ENCODE peak calls at places on chromosomes 11 and 22, in six cellular contexts. One of them, this sample, is unnamed.
A peak's percentile ranks its signal among the peaks of the same experiment; 100 is the strongest.

GRCh38 chr11:124882339-124883071 is 15.2 kb downstream of the ROBO4 start:
- DNase-seq in neural crest cell: no peak
- DNase-seq in right lobe of liver: peak; percentile 80
- DNase-seq in cardiac fibroblast: no peak
- DNase-seq in RWPE1: no peak
- DNase-seq in prostate gland: no peak
- DNase-seq in this sample: no peak

GRCh38 chr11:8719260-8720190 is 36.9 kb downstream of the RPL27A start:
- DNase-seq in neural crest cell: no peak
- DNase-seq in right lobe of liver: no peak
- DNase-seq in cardiac fibroblast: peak; percentile 95
- DNase-seq in RWPE1: peak; percentile 85
- DNase-seq in prostate gland: peak; percentile 68
- DNase-seq in this sample: no peak

GRCh38 chr11:1938343-1939005 is 8.7 kb upstream of the MRPL23 start:
- DNase-seq in neural crest cell: no peak
- DNase-seq in right lobe of liver: peak; percentile 10
- DNase-seq in cardiac fibroblast: no peak
- DNase-seq in RWPE1: no peak
- DNase-seq in prostate gland: no peak
- DNase-seq in this sample: peak; percentile 82

GRCh38 chr11:61756452-61757212 is 4.2 kb downstream of the MYRF start:
- DNase-seq in neural crest cell: no peak
- DNase-seq in right lobe of liver: peak; percentile 81
- DNase-seq in cardiac fibroblast: peak; percentile 54
- DNase-seq in RWPE1: no peak
- DNase-seq in prostate gland: no peak
- DNase-seq in this sample: no peak

GRCh38 chr11:15810079-15810478 is 546.3 kb downstream of the SOX6 start:
- DNase-seq in neural crest cell: no peak
- DNase-seq in right lobe of liver: no peak
- DNase-seq in cardiac fibroblast: no peak
- DNase-seq in RWPE1: no peak
- DNase-seq in prostate gland: no peak
- DNase-seq in this sample: no peak

GRCh38 chr22:46824348-46824909 is 62.0 kb downstream of the TBC1D22A start:
- DNase-seq in neural crest cell: no peak
- DNase-seq in right lobe of liver: no peak
- DNase-seq in cardiac fibroblast: no peak
- DNase-seq in RWPE1: no peak
- DNase-seq in prostate gland: no peak
- DNase-seq in this sample: no peak

GRCh38 chr22:48316876-48317250 is 1510.8 kb downstream of the BRD1 start:
- DNase-seq in neural crest cell: no peak
- DNase-seq in right lobe of liver: no peak
- DNase-seq in cardiac fibroblast: no peak
- DNase-seq in RWPE1: no peak
- DNase-seq in prostate gland: no peak
- DNase-seq in this sample: no peak

GRCh38 chr11:31805629-31806185 is 5.4 kb downstream of the PAX6 start:
- DNase-seq in neural crest cell: no peak
- DNase-seq in right lobe of liver: no peak
- DNase-seq in cardiac fibroblast: no peak
- DNase-seq in RWPE1: no peak
- DNase-seq in prostate gland: no peak
- DNase-seq in this sample: no peak

GRCh38 chr11:69295079-69295994 is 1.4 kb downstream of the MYEOV start:
- DNase-seq in neural crest cell: no peak
- DNase-seq in right lobe of liver: no peak
- DNase-seq in cardiac fibroblast: no peak
- DNase-seq in RWPE1: no peak
- DNase-seq in prostate gland: no peak
- DNase-seq in this sample: no peak

GRCh38 chr22:39932918-39933649 is 27.1 kb upstream of the TMA7B start:
- DNase-seq in neural crest cell: peak; percentile 21
- DNase-seq in right lobe of liver: peak; percentile 51
- DNase-seq in cardiac fibroblast: peak; percentile 39
- DNase-seq in RWPE1: no peak
- DNase-seq in prostate gland: no peak
- DNase-seq in this sample: no peak

GRCh38 chr22:35099883-35100282 is 33.9 kb downstream of the ISX start:
- DNase-seq in neural crest cell: no peak
- DNase-seq in right lobe of liver: no peak
- DNase-seq in cardiac fibroblast: no peak
- DNase-seq in RWPE1: no peak
- DNase-seq in prostate gland: no peak
- DNase-seq in this sample: no peak

DNA sequence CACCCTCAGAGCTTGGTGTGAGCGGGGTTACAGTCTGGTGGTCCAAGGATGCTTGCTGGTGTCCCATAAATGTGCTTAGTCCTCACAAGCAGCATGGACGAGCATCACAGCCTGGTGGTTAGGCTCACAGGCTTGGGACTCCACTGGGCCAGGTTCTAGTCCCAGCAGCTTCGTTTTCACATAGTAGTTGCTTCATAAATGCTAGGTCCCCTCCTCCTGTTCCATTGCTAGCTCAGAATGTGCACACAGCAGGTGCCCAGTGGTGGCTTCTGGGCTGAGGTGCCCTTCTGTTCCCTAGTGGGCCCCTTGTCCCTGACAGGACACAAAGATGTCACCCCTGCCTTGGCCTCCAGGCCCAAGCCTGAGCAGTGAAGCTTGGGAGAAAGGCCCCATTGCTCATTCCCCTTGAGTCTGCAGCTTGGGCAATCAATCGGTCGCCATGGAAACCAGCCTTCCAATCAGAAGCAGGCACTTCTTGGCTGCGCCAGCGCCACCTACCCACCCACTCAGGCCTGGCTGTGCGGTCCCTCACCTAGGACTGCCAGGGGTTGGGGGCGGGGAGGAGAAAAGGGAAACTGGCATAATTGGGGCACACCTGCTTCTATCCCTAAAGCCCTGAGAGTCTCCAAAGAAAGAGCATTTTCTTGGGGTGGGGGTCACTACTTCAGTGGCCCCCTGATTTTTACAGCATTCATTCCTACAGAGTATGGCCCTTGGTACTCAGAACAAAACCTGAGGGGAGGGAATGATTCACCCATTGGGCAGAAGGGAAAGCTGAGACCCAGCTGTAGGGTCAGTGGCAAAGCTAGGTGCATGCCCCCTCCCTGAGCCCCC is 48.1 kb downstream of the CYTH4 start:
- DNase-seq in neural crest cell: peak; percentile 81
- DNase-seq in right lobe of liver: peak; percentile 76
- DNase-seq in cardiac fibroblast: peak; percentile 92
- DNase-seq in RWPE1: peak; percentile 36
- DNase-seq in prostate gland: no peak
- DNase-seq in this sample: no peak
- TF ChIP-seq CTCF in neural crest cell: peak; percentile 36
- TF ChIP-seq CTCF in right lobe of liver: no peak
- TF ChIP-seq CTCF in cardiac fibroblast: peak; percentile 24
- TF ChIP-seq CTCF in RWPE1: no peak
- TF ChIP-seq CTCF in prostate gland: no peak
- TF ChIP-seq CTCF in this sample: no peak

DNA sequence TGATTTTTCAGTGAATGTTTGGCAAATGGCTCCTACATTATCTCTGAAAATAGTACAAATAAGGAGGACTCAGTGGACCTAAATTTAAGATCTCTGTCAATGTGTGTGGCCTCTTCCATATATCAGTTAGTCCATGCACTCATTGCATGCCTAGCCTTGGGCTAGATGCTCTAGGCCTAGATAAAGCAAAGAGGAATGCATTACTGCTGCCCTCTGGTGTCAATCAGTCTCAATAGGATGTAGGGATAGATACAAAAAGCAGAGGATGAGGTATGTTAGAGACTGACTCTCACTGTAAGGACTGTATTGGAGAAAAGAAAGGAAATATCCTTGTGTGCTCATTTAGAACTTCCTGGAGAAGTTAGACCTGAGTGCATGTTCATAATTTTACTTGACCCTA is 42.0 kb downstream of the MS4A2 start:
- DNase-seq in neural crest cell: peak; percentile 22
- DNase-seq in right lobe of liver: no peak
- DNase-seq in cardiac fibroblast: peak; percentile 2
- DNase-seq in RWPE1: peak; percentile 35
- DNase-seq in prostate gland: peak; percentile 9
- DNase-seq in this sample: no peak
- TF ChIP-seq CTCF in neural crest cell: peak; percentile 53
- TF ChIP-seq CTCF in right lobe of liver: peak; percentile 39
- TF ChIP-seq CTCF in cardiac fibroblast: no peak
- TF ChIP-seq CTCF in RWPE1: peak; percentile 17
- TF ChIP-seq CTCF in prostate gland: no peak
- TF ChIP-seq CTCF in this sample: peak; percentile 62

GRCh38 chr22:33919591-33920501 is at the start of gene LARGE1:
- DNase-seq in neural crest cell: peak; percentile 34
- DNase-seq in right lobe of liver: peak; percentile 60
- DNase-seq in cardiac fibroblast: peak; percentile 37
- DNase-seq in RWPE1: no peak
- DNase-seq in prostate gland: peak; percentile 13
- DNase-seq in this sample: peak; percentile 93
- TF ChIP-seq CTCF in neural crest cell: no peak
- TF ChIP-seq CTCF in right lobe of liver: no peak
- TF ChIP-seq CTCF in cardiac fibroblast: no peak
- TF ChIP-seq CTCF in RWPE1: no peak
- TF ChIP-seq CTCF in prostate gland: no peak
- TF ChIP-seq CTCF in this sample: no peak

DNA sequence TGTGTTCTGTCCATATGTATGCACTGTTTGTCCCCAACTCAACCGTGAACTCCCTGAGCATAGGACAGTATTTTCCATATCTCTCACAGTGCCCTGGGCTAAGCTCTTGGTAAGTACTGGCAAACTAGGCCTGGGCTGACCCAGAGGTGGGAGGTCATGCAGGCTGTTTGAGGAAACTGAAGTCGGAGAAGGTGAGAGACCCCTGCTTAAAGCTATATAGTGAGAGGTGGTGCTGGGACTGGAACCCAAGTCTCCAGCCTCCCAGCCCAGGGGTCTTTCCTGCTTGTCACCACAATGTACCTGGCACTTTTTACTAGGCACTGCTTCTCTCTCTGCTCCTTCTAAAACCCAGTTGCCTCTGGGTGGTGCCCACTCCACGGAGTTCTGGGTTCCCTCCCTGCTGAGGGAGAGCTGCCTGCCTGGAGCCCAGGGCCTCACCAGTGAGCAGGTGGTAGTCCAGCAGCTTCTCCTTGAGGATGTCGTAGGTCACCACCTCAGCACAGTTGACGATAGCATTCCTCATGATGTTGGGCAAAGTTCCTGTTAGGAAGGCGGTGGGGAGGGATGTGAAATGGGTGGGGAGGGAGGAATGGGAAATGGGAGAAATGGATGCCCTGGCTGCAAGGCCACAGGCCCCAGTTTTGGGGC is 4.7 kb downstream of the UCP3 start:
- DNase-seq in neural crest cell: no peak
- DNase-seq in right lobe of liver: no peak
- DNase-seq in cardiac fibroblast: no peak
- DNase-seq in RWPE1: no peak
- DNase-seq in prostate gland: no peak
- DNase-seq in this sample: no peak
- TF ChIP-seq CTCF in neural crest cell: no peak
- TF ChIP-seq CTCF in right lobe of liver: no peak
- TF ChIP-seq CTCF in cardiac fibroblast: no peak
- TF ChIP-seq CTCF in RWPE1: no peak
- TF ChIP-seq CTCF in prostate gland: no peak
- TF ChIP-seq CTCF in this sample: no peak

GRCh38 chr11:34728609-34729008 is 107.7 kb downstream of the EHF start:
- DNase-seq in neural crest cell: no peak
- DNase-seq in right lobe of liver: no peak
- DNase-seq in cardiac fibroblast: no peak
- DNase-seq in RWPE1: no peak
- DNase-seq in prostate gland: no peak
- DNase-seq in this sample: no peak

GRCh38 chr11:34731596-34731995 is 110.7 kb downstream of the EHF start:
- DNase-seq in neural crest cell: no peak
- DNase-seq in right lobe of liver: no peak
- DNase-seq in cardiac fibroblast: no peak
- DNase-seq in RWPE1: no peak
- DNase-seq in prostate gland: no peak
- DNase-seq in this sample: no peak

GRCh38 chr11:34730544-34731295 is 109.8 kb downstream of the EHF start:
- DNase-seq in neural crest cell: no peak
- DNase-seq in right lobe of liver: no peak
- DNase-seq in cardiac fibroblast: no peak
- DNase-seq in RWPE1: no peak
- DNase-seq in prostate gland: no peak
- DNase-seq in this sample: no peak

GRCh38 chr11:34738237-34738636 is 117.3 kb downstream of the EHF start:
- DNase-seq in neural crest cell: no peak
- DNase-seq in right lobe of liver: no peak
- DNase-seq in cardiac fibroblast: no peak
- DNase-seq in RWPE1: no peak
- DNase-seq in prostate gland: no peak
- DNase-seq in this sample: no peak

GRCh38 chr11:34732831-34733230 is 111.9 kb downstream of the EHF start:
- DNase-seq in neural crest cell: no peak
- DNase-seq in right lobe of liver: no peak
- DNase-seq in cardiac fibroblast: no peak
- DNase-seq in RWPE1: no peak
- DNase-seq in prostate gland: no peak
- DNase-seq in this sample: no peak
- TF ChIP-seq CTCF in neural crest cell: no peak
- TF ChIP-seq CTCF in right lobe of liver: no peak
- TF ChIP-seq CTCF in cardiac fibroblast: no peak
- TF ChIP-seq CTCF in RWPE1: no peak
- TF ChIP-seq CTCF in prostate gland: no peak
- TF ChIP-seq CTCF in this sample: no peak

DNA sequence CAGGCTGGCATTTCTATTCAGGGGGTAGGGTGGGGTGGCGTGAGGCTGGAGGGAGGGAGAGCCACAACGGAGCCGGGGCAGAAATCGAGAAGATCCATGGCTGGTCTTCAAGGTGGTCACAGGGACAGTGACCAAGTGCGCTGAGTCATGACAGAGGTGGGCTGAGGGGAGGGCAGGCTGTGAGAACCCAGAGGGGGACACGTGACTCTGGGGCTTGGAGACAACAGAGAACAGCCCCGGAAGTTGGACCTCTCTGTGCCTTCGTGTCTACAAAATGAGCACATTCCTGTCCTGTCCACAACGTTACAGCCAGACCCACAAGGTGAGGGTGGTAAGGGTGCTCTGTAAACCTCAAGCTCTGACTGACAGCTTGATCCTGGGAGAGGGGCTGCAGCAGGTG is 35.1 kb upstream of the ARFGAP3 start:
- DNase-seq in neural crest cell: no peak
- DNase-seq in right lobe of liver: no peak
- DNase-seq in cardiac fibroblast: no peak
- DNase-seq in RWPE1: no peak
- DNase-seq in prostate gland: no peak
- DNase-seq in this sample: no peak
- TF ChIP-seq CTCF in neural crest cell: no peak
- TF ChIP-seq CTCF in right lobe of liver: no peak
- TF ChIP-seq CTCF in cardiac fibroblast: no peak
- TF ChIP-seq CTCF in RWPE1: no peak
- TF ChIP-seq CTCF in prostate gland: no peak
- TF ChIP-seq CTCF in this sample: no peak

This sample was measured in chondrocyte.